ENCODE peak calls at places on chromosome 11, in four cellular contexts. One of them, this sample, is unnamed.

GRCh38 chr11:19869946-19870589 is 157.4 kb downstream of the NAV2 start:
- DNase-seq in brain pericyte: no peak
- DNase-seq in Caco-2: no peak
- DNase-seq in activated CD4-positive, alpha-beta T cell treated with anti-CD3 and anti-CD28 coated beads, Interleukin-2, amount 10 ng/mL, durations not matched to agents 7 days and 5 days: no peak
- DNase-seq in this sample: no peak

GRCh38 chr11:2290351-2290841 is 11.3 kb downstream of the C11orf21 start:
- DNase-seq in brain pericyte: no peak
- DNase-seq in activated CD4-positive, alpha-beta T cell treated with anti-CD3 and anti-CD28 coated beads, Interleukin-2, amount 10 ng/mL, durations not matched to agents 7 days and 5 days: no peak
- DNase-seq in Caco-2: peak
- DNase-seq in this sample: no peak

GRCh38 chr11:85874265-85874664 is 19.1 kb downstream of the CCDC83 start:
- DNase-seq in Caco-2: no peak
- DNase-seq in brain pericyte: no peak
- DNase-seq in activated CD4-positive, alpha-beta T cell treated with anti-CD3 and anti-CD28 coated beads, Interleukin-2, amount 10 ng/mL, durations not matched to agents 7 days and 5 days: no peak
- DNase-seq in this sample: no peak

GRCh38 chr11:117688255-117688797 is 108.7 kb downstream of the DSCAML1 start:
- DNase-seq in brain pericyte: no peak
- DNase-seq in Caco-2: no peak
- DNase-seq in activated CD4-positive, alpha-beta T cell treated with anti-CD3 and anti-CD28 coated beads, Interleukin-2, amount 10 ng/mL, durations not matched to agents 7 days and 5 days: no peak
- DNase-seq in this sample: no peak

GRCh38 chr11:74417379-74417804 is 19.2 kb upstream of the PGM2L1 start:
- DNase-seq in Caco-2: no peak
- DNase-seq in brain pericyte: no peak
- DNase-seq in activated CD4-positive, alpha-beta T cell treated with anti-CD3 and anti-CD28 coated beads, Interleukin-2, amount 10 ng/mL, durations not matched to agents 7 days and 5 days: no peak
- DNase-seq in this sample: no peak

GRCh38 chr11:1081601-1082311 is 7.1 kb downstream of the MUC2 start:
- DNase-seq in brain pericyte: no peak
- DNase-seq in activated CD4-positive, alpha-beta T cell treated with anti-CD3 and anti-CD28 coated beads, Interleukin-2, amount 10 ng/mL, durations not matched to agents 7 days and 5 days: no peak
- DNase-seq in Caco-2: peak
- DNase-seq in this sample: no peak

GRCh38 chr11:128802358-128802981 is 64.6 kb downstream of the KCNJ1 start:
- DNase-seq in activated CD4-positive, alpha-beta T cell treated with anti-CD3 and anti-CD28 coated beads, Interleukin-2, amount 10 ng/mL, durations not matched to agents 7 days and 5 days: no peak
- DNase-seq in Caco-2: no peak
- DNase-seq in brain pericyte: no peak
- DNase-seq in this sample: peak

GRCh38 chr11:36361472-36361871 is 65.4 kb downstream of the PRR5L start:
- DNase-seq in brain pericyte: no peak
- DNase-seq in activated CD4-positive, alpha-beta T cell treated with anti-CD3 and anti-CD28 coated beads, Interleukin-2, amount 10 ng/mL, durations not matched to agents 7 days and 5 days: no peak
- DNase-seq in Caco-2: no peak
- DNase-seq in this sample: no peak

GRCh38 chr11:45737056-45737455 is 67.9 kb upstream of the SLC35C1 start:
- DNase-seq in Caco-2: no peak
- DNase-seq in brain pericyte: no peak
- DNase-seq in activated CD4-positive, alpha-beta T cell treated with anti-CD3 and anti-CD28 coated beads, Interleukin-2, amount 10 ng/mL, durations not matched to agents 7 days and 5 days: no peak
- DNase-seq in this sample: no peak